ENCODE peak calls at places on chromosomes 3 and 15, in seven cellular contexts. C, S, P, J, V, Y and Q are unnamed samples.

GRCh38 chr3:156681003-156681402 is 6.6 kb downstream of the TIPARP start:
- DNase-seq in V (peak; percentile 77), S (no peak), C (no peak), Y (no peak), P (peak; percentile 83), J (peak; percentile 25), Q (peak; percentile 54)

GRCh38 chr3:46369675-46370132 is 1.0 kb upstream of the CCR5 start:
- DNase-seq in J (no peak), C (no peak), S (no peak), V (no peak), P (no peak), Y (no peak), Q (no peak)

GRCh38 chr3:76026379-76026778 is 241.0 kb upstream of the ZNF717 start:
- DNase-seq in S (no peak), Y (no peak), J (no peak), V (no peak), P (peak; percentile 11), C (no peak), Q (no peak)

GRCh38 chr15:35047996-35048395 is 37.1 kb downstream of the NANOGP8 start:
- DNase-seq in C (no peak), V (no peak), J (no peak), S (no peak), Y (no peak), P (no peak), Q (no peak)

GRCh38 chr15:43748376-43748775 is 2.1 kb downstream of the PDIA3 start:
- DNase-seq in J (no peak), C (no peak), P (peak; percentile 67), S (no peak), Y (peak; percentile 54), V (no peak), Q (no peak)

GRCh38 chr3:42369304-42369703 is 41.1 kb downstream of the LYZL4 start:
- DNase-seq in P (peak; percentile 6), V (no peak), Y (no peak), C (no peak), J (no peak), S (peak; percentile 13), Q (no peak)

GRCh38 chr3:160641675-160642330 is 35.2 kb upstream of the ARL14 start:
- DNase-seq in J (no peak), V (no peak), Y (no peak), P (peak; percentile 26), C (no peak), S (no peak), Q (no peak)

GRCh38 chr3:42632146-42632545 is 21.4 kb upstream of the ZBTB47 start:
- DNase-seq in S (no peak), J (no peak), P (peak; percentile 33), C (no peak), Y (no peak), V (no peak), Q (no peak)

GRCh38 chr3:195583831-195584542 is at the start of gene APOD:
- DNase-seq in V (no peak), P (peak; percentile 57), Y (no peak), C (no peak), S (peak; percentile 57), J (no peak), Q (peak; percentile 53)

GRCh38 chr15:70348581-70349344 is 251.0 kb upstream of the TLE3 start:
- DNase-seq in Y (no peak), S (no peak), C (no peak), V (no peak), J (no peak), P (peak; percentile 76), Q (no peak)

GRCh38 chr15:41809526-41810220 is 18.2 kb upstream of the JMJD7 start:
- DNase-seq in S (no peak), V (no peak), P (no peak), C (no peak), J (no peak), Y (no peak), Q (no peak)

GRCh38 chr3:108976058-108976457 is 22.4 kb upstream of the GUCA1C start:
- DNase-seq in C (no peak), S (no peak), Y (no peak), J (no peak), P (no peak), V (no peak), Q (no peak)

GRCh38 chr15:90610220-90610619 is 80.5 kb downstream of the CRTC3 start:
- DNase-seq in V (no peak), Y (no peak), C (no peak), P (peak; percentile 91), S (no peak), J (no peak), Q (no peak)

GRCh38 chr3:29226709-29227108 is 54.2 kb upstream of the RBMS3 start:
- DNase-seq in S (no peak), V (no peak), C (no peak), Y (no peak), P (no peak), J (no peak), Q (peak; percentile 15)

GRCh38 chr3:140143670-140144069 is 208.7 kb downstream of the CLSTN2 start:
- DNase-seq in V (no peak), C (no peak), J (no peak), Y (no peak), S (no peak), P (no peak), Q (no peak)

GRCh38 chr15:61720197-61720596 is 340.1 kb downstream of the VPS13C start:
- DNase-seq in V (no peak), S (no peak), C (peak; percentile 87), P (no peak), Y (no peak), J (no peak), Q (no peak)

GRCh38 chr3:127014536-127015281 is 31.8 kb downstream of the PLXNA1 start:
- DNase-seq in P (no peak), V (no peak), J (no peak), S (no peak), C (no peak), Y (no peak), Q (no peak)

GRCh38 chr15:101288905-101289513 is 6.0 kb downstream of the SNRPA1 start:
- DNase-seq in Y (peak; percentile 63), P (peak; percentile 80), C (no peak), J (no peak), V (no peak), S (no peak), Q (peak; percentile 40)

GRCh38 chr3:48784426-48785120 is 63.1 kb downstream of the PRKAR2A start:
- DNase-seq in V (no peak), S (no peak), J (no peak), P (peak; percentile 39), Y (no peak), C (no peak), Q (no peak)

GRCh38 chr3:72152551-72153476 is 367.9 kb upstream of the PROK2 start:
- DNase-seq in Y (no peak), J (peak; percentile 81), C (no peak), P (peak; percentile 85), S (peak; percentile 75), V (no peak), Q (no peak)

GRCh38 chr15:68124700-68125099 is 70.6 kb downstream of the PIAS1 start:
- DNase-seq in S (no peak), Y (no peak), J (no peak), P (no peak), C (no peak), V (no peak), Q (no peak)

GRCh38 chr15:81754078-81754477 is 291.7 kb downstream of the MEX3B start:
- DNase-seq in Y (no peak), S (no peak), P (no peak), C (no peak), J (no peak), V (no peak), Q (no peak)

GRCh38 chr3:114848087-114848486 is 299.0 kb downstream of the ZBTB20 start:
- DNase-seq in Y (no peak), J (no peak), P (no peak), C (no peak), S (no peak), V (no peak), Q (no peak)

GRCh38 chr3:150961949-150962348 is 10.6 kb downstream of the CLRN1 start:
- DNase-seq in J (no peak), Y (no peak), S (no peak), V (no peak), P (no peak), C (no peak), Q (no peak)
- H3K27ac ChIP-seq in J (no peak overlapping the region), Y (no peak overlapping the region), S (no peak overlapping the region), V (no peak overlapping the region), P (no peak overlapping the region), C (no peak overlapping the region), Q (no peak overlapping the region)

GRCh38 chr3:16510620-16511319 is 2.7 kb downstream of the RFTN1 start:
- DNase-seq in V (no peak), S (no peak), C (no peak), Y (no peak), P (no peak), J (no peak), Q (no peak)

GRCh38 chr3:16511561-16512434 is 1.7 kb downstream of the RFTN1 start:
- DNase-seq in V (no peak), P (peak; percentile 95), Y (peak; percentile 81), S (peak; percentile 38), J (no peak), C (no peak), Q (peak; percentile 94)

GRCh38 chr3:16508591-16508995 is 4.9 kb downstream of the RFTN1 start:
- DNase-seq in C (no peak), S (no peak), P (peak; percentile 51), J (no peak), Y (no peak), V (no peak), Q (no peak)

GRCh38 chr3:16508242-16508575 is 5.3 kb downstream of the RFTN1 start:
- DNase-seq in C (no peak), J (no peak), S (no peak), P (no peak), Y (no peak), V (no peak), Q (no peak)

GRCh38 chr3:16509721-16510619 is 3.5 kb downstream of the RFTN1 start:
- DNase-seq in C (no peak), P (no peak), J (no peak), Y (no peak), S (no peak), V (no peak), Q (no peak)
- H3K4me1 ChIP-seq in C (peaks cover 92% of the 10 kb centered on the region), P (peaks cover 25% of the 10 kb centered on the region), J (no peaks in the 10 kb centered on the region), Y (peaks cover 75% of the 10 kb centered on the region), S (peaks cover 78% of the 10 kb centered on the region), V (no peaks in the 10 kb centered on the region), Q (peaks cover 16% of the 10 kb centered on the region)

GRCh38 chr15:88906551-88906950 is 6.6 kb downstream of the MFGE8 start:
- DNase-seq in C (no peak), S (no peak), J (no peak), Y (no peak), V (no peak), P (no peak), Q (no peak)
- H3K36me3 ChIP-seq in C (peaks cover 67% of the 10 kb centered on the region), S (peaks cover 8% of the 10 kb centered on the region), J (no peaks in the 10 kb centered on the region), Y (peaks cover 8% of the 10 kb centered on the region), V (peaks cover 77% of the 10 kb centered on the region), P (peaks cover 4% of the 10 kb centered on the region), Q (peaks cover 15% of the 10 kb centered on the region)

GRCh38 chr15:49290204-49290603 is 120.2 kb downstream of the GALK2 start:
- DNase-seq in S (no peak), V (no peak), C (no peak), J (no peak), Y (no peak), P (no peak), Q (peak; percentile 82)

GRCh38 chr15:49282366-49282765 is 112.3 kb downstream of the GALK2 start:
- DNase-seq in P (peak; percentile 75), S (no peak), V (no peak), C (no peak), J (no peak), Y (no peak), Q (no peak)

GRCh38 chr15:49288411-49288810 is 118.4 kb downstream of the GALK2 start:
- DNase-seq in Y (no peak), S (no peak), J (no peak), C (no peak), V (no peak), P (peak; percentile 22), Q (no peak)

GRCh38 chr15:49286649-49287394 is 116.8 kb downstream of the GALK2 start:
- DNase-seq in V (no peak), C (no peak), Y (no peak), P (no peak), J (no peak), S (no peak), Q (no peak)
- H3K27ac ChIP-seq in V (no peak overlapping the region), C (no peak overlapping the region), Y (no peak overlapping the region), P (no peak overlapping the region), J (no peak overlapping the region), S (no peak overlapping the region), Q (no peak overlapping the region)